ENCODE peak calls at places on chromosome 3, in eight cellular contexts. V is HCT116; S is CD8-positive, alpha-beta memory T cell; P is activated CD8-positive, alpha-beta memory T cell treated with anti-CD3 and anti-CD28 coated beads for 1 hour; X is natural killer cell; E is Calu3; W is IMR-90; J is NCI-H187 treated with DMSO at 0.1 percent for 48 hours. T is an unnamed sample.

GRCh38 chr3:52742418-52743041 is 28.2 kb downstream of the NEK4 start:
- DNase-seq in E (peak), J (no peak), X (no peak), W (peak), V (peak), P (no peak), S (no peak), T (peak)

GRCh38 chr3:183122257-183122932 is 23.1 kb upstream of the MCCC1 start:
- DNase-seq in J (peak), S (no peak), W (peak), V (peak), P (no peak), X (no peak), E (no peak), T (peak)

GRCh38 chr3:195081242-195081963 is 189.6 kb downstream of the XXYLT1 start:
- DNase-seq in W (peak), X (no peak), P (no peak), J (no peak), V (no peak), E (no peak), S (no peak), T (no peak)

GRCh38 chr3:134609821-134610454 is 40.9 kb downstream of the KY start:
- DNase-seq in W (no peak), E (no peak), P (no peak), J (no peak), X (no peak), V (no peak), S (no peak), T (no peak)

GRCh38 chr3:8519156-8519555 is 17.5 kb downstream of the LMCD1 start:
- DNase-seq in S (no peak), P (no peak), V (no peak), E (no peak), X (no peak), W (peak), J (no peak), T (no peak)

GRCh38 chr3:161508852-161509477 is 12.4 kb downstream of the OTOL1 start:
- DNase-seq in W (no peak), X (no peak), P (no peak), S (no peak), V (no peak), J (no peak), E (peak), T (peak)

GRCh38 chr3:39937874-39938273 is 128.5 kb downstream of the MYRIP start:
- DNase-seq in J (no peak), S (no peak), X (no peak), V (no peak), P (no peak), E (no peak), W (no peak), T (no peak)

GRCh38 chr3:191331443-191331842 is 1.1 kb upstream of the UTS2B start:
- DNase-seq in S (no peak), X (no peak), E (no peak), V (no peak), J (no peak), P (no peak), W (peak), T (peak)

GRCh38 chr3:82814660-82815059 is 1053.2 kb upstream of the GBE1 start:
- DNase-seq in S (no peak), V (no peak), X (no peak), E (no peak), P (no peak), J (no peak), W (no peak), T (no peak)

GRCh38 chr3:45974686-45975085 is 20.9 kb downstream of the FYCO1 start:
- DNase-seq in E (no peak), X (no peak), J (no peak), V (no peak), S (no peak), P (no peak), W (no peak), T (no peak)

GRCh38 chr3:8597515-8597853 is 47.1 kb downstream of the SSUH2 start:
- DNase-seq in E (no peak), S (no peak), J (no peak), W (no peak), V (no peak), X (no peak), P (no peak), T (no peak)

GRCh38 chr3:53616330-53616729 is 121.9 kb downstream of the CACNA1D start:
- DNase-seq in X (no peak), W (no peak), P (no peak), E (no peak), V (no peak), S (no peak), J (no peak), T (no peak)

GRCh38 chr3:125177746-125178145 is 34.8 kb downstream of the SLC12A8 start:
- DNase-seq in X (no peak), P (no peak), J (no peak), W (no peak), S (no peak), V (no peak), E (no peak), T (no peak)

GRCh38 chr3:15521573-15521965 is at the start of gene COLQ:
- DNase-seq in E (no peak), J (no peak), V (no peak), S (no peak), P (no peak), X (no peak), W (no peak), T (no peak)

GRCh38 chr3:41808618-41809017 is 153.3 kb downstream of the ULK4 start:
- DNase-seq in P (no peak), W (no peak), J (no peak), V (no peak), X (no peak), E (no peak), S (no peak), T (no peak)

GRCh38 chr3:82133070-82133606 is 371.7 kb upstream of the GBE1 start:
- DNase-seq in J (no peak), V (peak), S (no peak), P (no peak), E (peak), X (no peak), W (peak), T (peak)

GRCh38 chr3:45992820-45993219 is 2.8 kb downstream of the FYCO1 start:
- DNase-seq in S (no peak), X (no peak), W (peak), P (no peak), E (no peak), J (no peak), V (no peak), T (no peak)

T was measured in COLO829.